ENCODE peak calls at places on chromosomes 4 and X, in seven cellular contexts. G is Caki2; L is aorta; F is stimulated activated CD8-positive, alpha-beta memory T cell treated with anti-CD3 and anti-CD28 coated beads, Interleukin-4, amount 100 ng/mL, for 1 hour; N is stimulated activated naive B cell treated with anti-CD40 and anti-IgM and Interleukin-4, amounts not matched to agents 10 μg/mL and 1 μg/mL and 100 μg/mL, for 72 hours; V is CD8-positive, alpha-beta memory T cell; J is suprapubic skin. H is an unnamed sample.

GRCh38 chr4:105206214-105206613 is 59.5 kb downstream of the TET2 start:
- DNase-seq in G (no peak), F (no peak), J (no peak), N (no peak), V (no peak), L (no peak), H (no peak)

GRCh38 chrX:138191998-138192397 is 519.5 kb downstream of the FGF13 start:
- DNase-seq in J (no peak), V (no peak), G (no peak), L (no peak), F (no peak), N (no peak), H (no peak)

GRCh38 chr4:30605616-30606015 is 114.6 kb upstream of the PCDH7 start:
- DNase-seq in F (no peak), N (no peak), V (no peak), J (no peak), G (no peak), L (no peak), H (no peak)

GRCh38 chrX:39577206-39577605 is 520.6 kb downstream of the BCOR start:
- DNase-seq in F (no peak), N (no peak), G (no peak), L (no peak), J (no peak), V (no peak), H (no peak)

GRCh38 chrX:39162322-39162721 is 361.1 kb downstream of the MID1IP1 start:
- DNase-seq in N (no peak), V (no peak), L (no peak), F (no peak), G (no peak), J (no peak), H (no peak)

GRCh38 chrX:103148075-103148474 is 55.1 kb upstream of the NXF3 start:
- DNase-seq in J (no peak), L (no peak), G (no peak), V (no peak), N (no peak), F (no peak), H (no peak)

GRCh38 chr4:6779667-6780565 is 2.6 kb upstream of the KIAA0232 start:
- DNase-seq in F (no peak), N (no peak), V (no peak), L (no peak), G (no peak), J (no peak), H (peak; percentile 81)

GRCh38 chrX:9493936-9494335 is 29.1 kb downstream of the TBL1X start:
- DNase-seq in L (no peak), N (no peak), J (no peak), V (no peak), G (no peak), F (no peak), H (no peak)

GRCh38 chr4:149113804-149114430 is 671.7 kb upstream of the NR3C2 start:
- DNase-seq in F (no peak), G (peak; percentile 2), L (no peak), N (no peak), V (no peak), J (no peak), H (peak; percentile 41)

GRCh38 chr4:43047044-43047443 is 154.5 kb downstream of the GRXCR1 start:
- DNase-seq in G (no peak), J (no peak), F (no peak), V (no peak), N (no peak), L (no peak), H (no peak)

GRCh38 chr4:156968479-156968984 is 3.1 kb downstream of the PDGFC start:
- DNase-seq in N (peak; percentile 14), J (no peak), G (peak; percentile 85), V (no peak), L (peak; percentile 77), F (no peak), H (peak; percentile 87)

H was measured in osteoblast.